ENCODE peak calls at places on chromosomes 12 and 14, in four cellular contexts. E is T-cell, K is progenitor cell of endocrine pancreas, A is heart left ventricle. D is an unnamed sample.

GRCh38 chr12:95742586-95742985 is 48.0 kb downstream of the NTN4 start:
- DNase-seq in E (no peak), K (no peak), A (no peak), D (no peak)

GRCh38 chr14:55302367-55302766 is 31.1 kb downstream of the FBXO34 start:
- DNase-seq in E (no peak), K (no peak), A (no peak), D (no peak)

GRCh38 chr14:96001866-96002510 is 37.2 kb upstream of the C14orf132 start:
- DNase-seq in E (no peak), K (no peak), A (no peak), D (peak)

GRCh38 chr14:75941030-75941429 is 40.8 kb downstream of the TGFB3 start:
- DNase-seq in E (no peak), K (no peak), A (no peak), D (peak)

GRCh38 chr12:666066-666465 is 2.8 kb upstream of the NINJ2 start:
- DNase-seq in E (no peak), K (no peak), A (no peak), D (no peak)

GRCh38 chr12:31655208-31655607 is 4.3 kb upstream of the ETFBKMT start:
- DNase-seq in E (no peak), K (no peak), A (no peak), D (no peak)

GRCh38 chr14:68278568-68279436 is 459.2 kb downstream of the RAD51B start:
- DNase-seq in E (no peak), K (no peak), A (no peak), D (no peak)

GRCh38 chr14:99884834-99885648 is 91.8 kb downstream of the EML1 start:
- DNase-seq in E (no peak), K (no peak), A (no peak), D (no peak)

GRCh38 chr12:86660000-86660399 is 403.8 kb upstream of the MGAT4C start:
- DNase-seq in E (no peak), K (no peak), A (no peak), D (no peak)

D was measured in DMS 273 treated with DMSO at 0.1 percent for 48 hours.